ENCODE peak calls at places on chromosomes 12 and 14, in ten cellular contexts. One of them, this sample, is unnamed.

GRCh38 chr12:989751-990278 is 1.2 kb upstream of the ERC1 start:
- DNase-seq in stimulated activated CD4-positive, alpha-beta T cell treated with anti-CD3 and anti-CD28 coated beads, Interleukin-1b, Interleukin-23, amount 100 ng/mL, for 1 hour: no peak
- DNase-seq in activated CD4-positive, alpha-beta T cell treated with anti-CD3 and anti-CD28 coated beads for 36 hours: no peak
- DNase-seq in BE2C: peak
- DNase-seq in thoracic aorta: no peak
- DNase-seq in AG04449: peak
- DNase-seq in T follicular helper cell: no peak
- DNase-seq in CD8-positive, alpha-beta T cell: no peak
- DNase-seq in pulmonary artery endothelial cell: peak
- DNase-seq in left ventricle myocardium inferior: no peak
- DNase-seq in this sample: peak

GRCh38 chr12:83005534-83006197 is 319.0 kb downstream of the TMTC2 start:
- DNase-seq in stimulated activated CD4-positive, alpha-beta T cell treated with anti-CD3 and anti-CD28 coated beads, Interleukin-1b, Interleukin-23, amount 100 ng/mL, for 1 hour: no peak
- DNase-seq in activated CD4-positive, alpha-beta T cell treated with anti-CD3 and anti-CD28 coated beads for 36 hours: no peak
- DNase-seq in BE2C: no peak
- DNase-seq in thoracic aorta: no peak
- DNase-seq in AG04449: no peak
- DNase-seq in T follicular helper cell: no peak
- DNase-seq in CD8-positive, alpha-beta T cell: no peak
- DNase-seq in pulmonary artery endothelial cell: no peak
- DNase-seq in left ventricle myocardium inferior: no peak
- DNase-seq in this sample: no peak

GRCh38 chr14:92982941-92983340 is 60.0 kb downstream of the CHGA start:
- DNase-seq in stimulated activated CD4-positive, alpha-beta T cell treated with anti-CD3 and anti-CD28 coated beads, Interleukin-1b, Interleukin-23, amount 100 ng/mL, for 1 hour: no peak
- DNase-seq in activated CD4-positive, alpha-beta T cell treated with anti-CD3 and anti-CD28 coated beads for 36 hours: no peak
- DNase-seq in BE2C: no peak
- DNase-seq in thoracic aorta: no peak
- DNase-seq in AG04449: no peak
- DNase-seq in T follicular helper cell: no peak
- DNase-seq in CD8-positive, alpha-beta T cell: no peak
- DNase-seq in pulmonary artery endothelial cell: no peak
- DNase-seq in left ventricle myocardium inferior: no peak
- DNase-seq in this sample: no peak

GRCh38 chr12:4954632-4955354 is 45.1 kb downstream of the KCNA1 start:
- DNase-seq in stimulated activated CD4-positive, alpha-beta T cell treated with anti-CD3 and anti-CD28 coated beads, Interleukin-1b, Interleukin-23, amount 100 ng/mL, for 1 hour: no peak
- DNase-seq in activated CD4-positive, alpha-beta T cell treated with anti-CD3 and anti-CD28 coated beads for 36 hours: no peak
- DNase-seq in BE2C: no peak
- DNase-seq in thoracic aorta: no peak
- DNase-seq in AG04449: no peak
- DNase-seq in T follicular helper cell: no peak
- DNase-seq in CD8-positive, alpha-beta T cell: no peak
- DNase-seq in pulmonary artery endothelial cell: no peak
- DNase-seq in left ventricle myocardium inferior: no peak
- DNase-seq in this sample: no peak

GRCh38 chr12:113276306-113276705 is 55.0 kb downstream of the TPCN1 start:
- DNase-seq in stimulated activated CD4-positive, alpha-beta T cell treated with anti-CD3 and anti-CD28 coated beads, Interleukin-1b, Interleukin-23, amount 100 ng/mL, for 1 hour: no peak
- DNase-seq in activated CD4-positive, alpha-beta T cell treated with anti-CD3 and anti-CD28 coated beads for 36 hours: no peak
- DNase-seq in BE2C: no peak
- DNase-seq in thoracic aorta: no peak
- DNase-seq in AG04449: no peak
- DNase-seq in T follicular helper cell: no peak
- DNase-seq in CD8-positive, alpha-beta T cell: no peak
- DNase-seq in pulmonary artery endothelial cell: no peak
- DNase-seq in left ventricle myocardium inferior: no peak
- DNase-seq in this sample: no peak

GRCh38 chr14:95472819-95473251 is 43.6 kb downstream of the SYNE3 start:
- DNase-seq in stimulated activated CD4-positive, alpha-beta T cell treated with anti-CD3 and anti-CD28 coated beads, Interleukin-1b, Interleukin-23, amount 100 ng/mL, for 1 hour: no peak
- DNase-seq in activated CD4-positive, alpha-beta T cell treated with anti-CD3 and anti-CD28 coated beads for 36 hours: no peak
- DNase-seq in BE2C: peak
- DNase-seq in thoracic aorta: no peak
- DNase-seq in AG04449: no peak
- DNase-seq in T follicular helper cell: no peak
- DNase-seq in CD8-positive, alpha-beta T cell: no peak
- DNase-seq in pulmonary artery endothelial cell: no peak
- DNase-seq in left ventricle myocardium inferior: no peak
- DNase-seq in this sample: no peak

GRCh38 chr12:67804168-67804567 is 155.6 kb downstream of the DYRK2 start:
- DNase-seq in stimulated activated CD4-positive, alpha-beta T cell treated with anti-CD3 and anti-CD28 coated beads, Interleukin-1b, Interleukin-23, amount 100 ng/mL, for 1 hour: no peak
- DNase-seq in activated CD4-positive, alpha-beta T cell treated with anti-CD3 and anti-CD28 coated beads for 36 hours: peak
- DNase-seq in BE2C: no peak
- DNase-seq in thoracic aorta: no peak
- DNase-seq in AG04449: no peak
- DNase-seq in T follicular helper cell: peak
- DNase-seq in CD8-positive, alpha-beta T cell: no peak
- DNase-seq in pulmonary artery endothelial cell: no peak
- DNase-seq in left ventricle myocardium inferior: no peak
- DNase-seq in this sample: no peak

GRCh38 chr12:91902860-91903683 is 242.6 kb downstream of the BTG1 start:
- DNase-seq in stimulated activated CD4-positive, alpha-beta T cell treated with anti-CD3 and anti-CD28 coated beads, Interleukin-1b, Interleukin-23, amount 100 ng/mL, for 1 hour: no peak
- DNase-seq in activated CD4-positive, alpha-beta T cell treated with anti-CD3 and anti-CD28 coated beads for 36 hours: no peak
- DNase-seq in BE2C: no peak
- DNase-seq in thoracic aorta: no peak
- DNase-seq in AG04449: no peak
- DNase-seq in T follicular helper cell: no peak
- DNase-seq in CD8-positive, alpha-beta T cell: no peak
- DNase-seq in pulmonary artery endothelial cell: no peak
- DNase-seq in left ventricle myocardium inferior: no peak
- DNase-seq in this sample: peak

GRCh38 chr12:6647083-6647604 is at the start of gene ACRBP:
- DNase-seq in stimulated activated CD4-positive, alpha-beta T cell treated with anti-CD3 and anti-CD28 coated beads, Interleukin-1b, Interleukin-23, amount 100 ng/mL, for 1 hour: no peak
- DNase-seq in activated CD4-positive, alpha-beta T cell treated with anti-CD3 and anti-CD28 coated beads for 36 hours: peak
- DNase-seq in BE2C: peak
- DNase-seq in thoracic aorta: no peak
- DNase-seq in AG04449: no peak
- DNase-seq in T follicular helper cell: no peak
- DNase-seq in CD8-positive, alpha-beta T cell: no peak
- DNase-seq in pulmonary artery endothelial cell: peak
- DNase-seq in left ventricle myocardium inferior: peak
- DNase-seq in this sample: no peak

GRCh38 chr12:78586790-78587189 is 277.8 kb upstream of the SYT1 start:
- DNase-seq in stimulated activated CD4-positive, alpha-beta T cell treated with anti-CD3 and anti-CD28 coated beads, Interleukin-1b, Interleukin-23, amount 100 ng/mL, for 1 hour: no peak
- DNase-seq in activated CD4-positive, alpha-beta T cell treated with anti-CD3 and anti-CD28 coated beads for 36 hours: no peak
- DNase-seq in BE2C: no peak
- DNase-seq in thoracic aorta: no peak
- DNase-seq in AG04449: no peak
- DNase-seq in T follicular helper cell: no peak
- DNase-seq in CD8-positive, alpha-beta T cell: no peak
- DNase-seq in pulmonary artery endothelial cell: no peak
- DNase-seq in left ventricle myocardium inferior: no peak
- DNase-seq in this sample: no peak

GRCh38 chr12:66279127-66279712 is 23.1 kb upstream of the HELB start:
- DNase-seq in stimulated activated CD4-positive, alpha-beta T cell treated with anti-CD3 and anti-CD28 coated beads, Interleukin-1b, Interleukin-23, amount 100 ng/mL, for 1 hour: no peak
- DNase-seq in activated CD4-positive, alpha-beta T cell treated with anti-CD3 and anti-CD28 coated beads for 36 hours: peak
- DNase-seq in BE2C: peak
- DNase-seq in thoracic aorta: no peak
- DNase-seq in AG04449: no peak
- DNase-seq in T follicular helper cell: peak
- DNase-seq in CD8-positive, alpha-beta T cell: peak
- DNase-seq in pulmonary artery endothelial cell: no peak
- DNase-seq in left ventricle myocardium inferior: no peak
- DNase-seq in this sample: no peak

GRCh38 chr14:104505085-104506074 is 74.2 kb upstream of the C14orf180 start:
- DNase-seq in stimulated activated CD4-positive, alpha-beta T cell treated with anti-CD3 and anti-CD28 coated beads, Interleukin-1b, Interleukin-23, amount 100 ng/mL, for 1 hour: no peak
- DNase-seq in activated CD4-positive, alpha-beta T cell treated with anti-CD3 and anti-CD28 coated beads for 36 hours: no peak
- DNase-seq in BE2C: no peak
- DNase-seq in thoracic aorta: no peak
- DNase-seq in AG04449: no peak
- DNase-seq in T follicular helper cell: no peak
- DNase-seq in CD8-positive, alpha-beta T cell: no peak
- DNase-seq in pulmonary artery endothelial cell: no peak
- DNase-seq in left ventricle myocardium inferior: no peak
- DNase-seq in this sample: no peak

GRCh38 chr14:73503648-73504047 is 12.9 kb downstream of the RIOX1 start:
- DNase-seq in stimulated activated CD4-positive, alpha-beta T cell treated with anti-CD3 and anti-CD28 coated beads, Interleukin-1b, Interleukin-23, amount 100 ng/mL, for 1 hour: no peak
- DNase-seq in activated CD4-positive, alpha-beta T cell treated with anti-CD3 and anti-CD28 coated beads for 36 hours: no peak
- DNase-seq in BE2C: no peak
- DNase-seq in thoracic aorta: no peak
- DNase-seq in AG04449: peak
- DNase-seq in T follicular helper cell: no peak
- DNase-seq in CD8-positive, alpha-beta T cell: no peak
- DNase-seq in pulmonary artery endothelial cell: no peak
- DNase-seq in left ventricle myocardium inferior: no peak
- DNase-seq in this sample: no peak

GRCh38 chr14:77988966-77989365 is 181.2 kb upstream of the NRXN3 start:
- DNase-seq in stimulated activated CD4-positive, alpha-beta T cell treated with anti-CD3 and anti-CD28 coated beads, Interleukin-1b, Interleukin-23, amount 100 ng/mL, for 1 hour: no peak
- DNase-seq in activated CD4-positive, alpha-beta T cell treated with anti-CD3 and anti-CD28 coated beads for 36 hours: no peak
- DNase-seq in BE2C: no peak
- DNase-seq in thoracic aorta: no peak
- DNase-seq in AG04449: no peak
- DNase-seq in T follicular helper cell: no peak
- DNase-seq in CD8-positive, alpha-beta T cell: no peak
- DNase-seq in pulmonary artery endothelial cell: no peak
- DNase-seq in left ventricle myocardium inferior: peak
- DNase-seq in this sample: no peak

GRCh38 chr12:127125607-127126259 is 1141.2 kb upstream of the TMEM132C start:
- DNase-seq in stimulated activated CD4-positive, alpha-beta T cell treated with anti-CD3 and anti-CD28 coated beads, Interleukin-1b, Interleukin-23, amount 100 ng/mL, for 1 hour: no peak
- DNase-seq in activated CD4-positive, alpha-beta T cell treated with anti-CD3 and anti-CD28 coated beads for 36 hours: peak
- DNase-seq in BE2C: no peak
- DNase-seq in thoracic aorta: no peak
- DNase-seq in AG04449: peak
- DNase-seq in T follicular helper cell: no peak
- DNase-seq in CD8-positive, alpha-beta T cell: no peak
- DNase-seq in pulmonary artery endothelial cell: no peak
- DNase-seq in left ventricle myocardium inferior: no peak
- DNase-seq in this sample: peak

GRCh38 chr14:85316701-85317100 is 213.2 kb upstream of the FLRT2 start:
- DNase-seq in stimulated activated CD4-positive, alpha-beta T cell treated with anti-CD3 and anti-CD28 coated beads, Interleukin-1b, Interleukin-23, amount 100 ng/mL, for 1 hour: no peak
- DNase-seq in activated CD4-positive, alpha-beta T cell treated with anti-CD3 and anti-CD28 coated beads for 36 hours: no peak
- DNase-seq in BE2C: no peak
- DNase-seq in thoracic aorta: no peak
- DNase-seq in AG04449: no peak
- DNase-seq in T follicular helper cell: no peak
- DNase-seq in CD8-positive, alpha-beta T cell: no peak
- DNase-seq in pulmonary artery endothelial cell: no peak
- DNase-seq in left ventricle myocardium inferior: no peak
- DNase-seq in this sample: no peak

GRCh38 chr12:49288412-49288853 is 6.5 kb upstream of the PRPH start:
- DNase-seq in stimulated activated CD4-positive, alpha-beta T cell treated with anti-CD3 and anti-CD28 coated beads, Interleukin-1b, Interleukin-23, amount 100 ng/mL, for 1 hour: peak
- DNase-seq in activated CD4-positive, alpha-beta T cell treated with anti-CD3 and anti-CD28 coated beads for 36 hours: peak
- DNase-seq in BE2C: peak
- DNase-seq in thoracic aorta: no peak
- DNase-seq in AG04449: no peak
- DNase-seq in T follicular helper cell: peak
- DNase-seq in CD8-positive, alpha-beta T cell: peak
- DNase-seq in pulmonary artery endothelial cell: no peak
- DNase-seq in left ventricle myocardium inferior: no peak
- DNase-seq in this sample: no peak

GRCh38 chr12:130118181-130118580 is 44.1 kb upstream of the FZD10 start:
- DNase-seq in stimulated activated CD4-positive, alpha-beta T cell treated with anti-CD3 and anti-CD28 coated beads, Interleukin-1b, Interleukin-23, amount 100 ng/mL, for 1 hour: no peak
- DNase-seq in activated CD4-positive, alpha-beta T cell treated with anti-CD3 and anti-CD28 coated beads for 36 hours: no peak
- DNase-seq in BE2C: no peak
- DNase-seq in thoracic aorta: no peak
- DNase-seq in AG04449: no peak
- DNase-seq in T follicular helper cell: no peak
- DNase-seq in CD8-positive, alpha-beta T cell: no peak
- DNase-seq in pulmonary artery endothelial cell: no peak
- DNase-seq in left ventricle myocardium inferior: no peak
- DNase-seq in this sample: no peak

GRCh38 chr14:101665478-101666078 is 95.9 kb upstream of the PPP2R5C start:
- DNase-seq in stimulated activated CD4-positive, alpha-beta T cell treated with anti-CD3 and anti-CD28 coated beads, Interleukin-1b, Interleukin-23, amount 100 ng/mL, for 1 hour: no peak
- DNase-seq in activated CD4-positive, alpha-beta T cell treated with anti-CD3 and anti-CD28 coated beads for 36 hours: peak
- DNase-seq in BE2C: peak
- DNase-seq in thoracic aorta: no peak
- DNase-seq in AG04449: no peak
- DNase-seq in T follicular helper cell: peak
- DNase-seq in CD8-positive, alpha-beta T cell: no peak
- DNase-seq in pulmonary artery endothelial cell: no peak
- DNase-seq in left ventricle myocardium inferior: no peak
- DNase-seq in this sample: peak

This sample was measured in HS-5.